ENCODE peak calls at places on chromosomes 12 and 14, in six cellular contexts. One of them, this sample, is unnamed.

GRCh38 chr12:49806877-49807276 is 21.3 kb downstream of the NCKAP5L start:
- DNase-seq in hepatocyte: no peak
- DNase-seq in aorta: no peak
- DNase-seq in colonic mucosa: no peak
- DNase-seq in ovary: peak; percentile 8
- DNase-seq in neural progenitor cell: no peak
- DNase-seq in this sample: no peak

GRCh38 chr14:73663548-73664212 is 18.9 kb downstream of the DNAL1 start:
- DNase-seq in hepatocyte: no peak
- DNase-seq in aorta: no peak
- DNase-seq in colonic mucosa: no peak
- DNase-seq in ovary: no peak
- DNase-seq in neural progenitor cell: no peak
- DNase-seq in this sample: no peak

GRCh38 chr12:86663691-86664090 is 407.5 kb upstream of the MGAT4C start:
- DNase-seq in hepatocyte: no peak
- DNase-seq in aorta: no peak
- DNase-seq in colonic mucosa: no peak
- DNase-seq in ovary: no peak
- DNase-seq in neural progenitor cell: no peak
- DNase-seq in this sample: no peak

GRCh38 chr12:120230326-120230973 is 29.5 kb upstream of the RPLP0 start:
- DNase-seq in hepatocyte: peak; percentile 94
- DNase-seq in aorta: peak; percentile 80
- DNase-seq in colonic mucosa: peak; percentile 63
- DNase-seq in ovary: peak; percentile 53
- DNase-seq in neural progenitor cell: peak; percentile 94
- DNase-seq in this sample: peak; percentile 72

GRCh38 chr12:64036414-64036813 is 185.7 kb downstream of the KICS2 start:
- DNase-seq in hepatocyte: no peak
- DNase-seq in aorta: no peak
- DNase-seq in colonic mucosa: no peak
- DNase-seq in ovary: no peak
- DNase-seq in neural progenitor cell: no peak
- DNase-seq in this sample: no peak

GRCh38 chr12:98817779-98818178 is 172.7 kb downstream of the APAF1 start:
- DNase-seq in hepatocyte: no peak
- DNase-seq in aorta: no peak
- DNase-seq in colonic mucosa: no peak
- DNase-seq in ovary: no peak
- DNase-seq in neural progenitor cell: no peak
- DNase-seq in this sample: no peak

GRCh38 chr12:50246873-50247612 is 36.3 kb downstream of the LIMA1 start:
- DNase-seq in hepatocyte: peak; percentile 65
- DNase-seq in aorta: peak; percentile 93
- DNase-seq in colonic mucosa: peak; percentile 92
- DNase-seq in ovary: no peak
- DNase-seq in neural progenitor cell: no peak
- DNase-seq in this sample: no peak

GRCh38 chr14:32934891-32935633 is 3.6 kb upstream of the NPAS3 start:
- DNase-seq in hepatocyte: no peak
- DNase-seq in aorta: no peak
- DNase-seq in colonic mucosa: no peak
- DNase-seq in ovary: peak; percentile 28
- DNase-seq in neural progenitor cell: peak; percentile 57
- DNase-seq in this sample: no peak

GRCh38 chr12:67651380-67651695 is 2.8 kb downstream of the DYRK2 start:
- DNase-seq in hepatocyte: peak; percentile 23
- DNase-seq in aorta: no peak
- DNase-seq in colonic mucosa: peak; percentile 33
- DNase-seq in ovary: no peak
- DNase-seq in neural progenitor cell: peak; percentile 10
- DNase-seq in this sample: no peak

GRCh38 chr14:70919774-70920173 is 12.5 kb downstream of the PCNX1 start:
- DNase-seq in hepatocyte: no peak
- DNase-seq in aorta: no peak
- DNase-seq in colonic mucosa: no peak
- DNase-seq in ovary: no peak
- DNase-seq in neural progenitor cell: no peak
- DNase-seq in this sample: no peak

GRCh38 chr14:36134026-36134425 is 42.5 kb downstream of the PTCSC3 start:
- DNase-seq in hepatocyte: no peak
- DNase-seq in aorta: no peak
- DNase-seq in colonic mucosa: no peak
- DNase-seq in ovary: no peak
- DNase-seq in neural progenitor cell: no peak
- DNase-seq in this sample: no peak

GRCh38 chr14:89870335-89870734 is 84.2 kb downstream of the EFCAB11 start:
- DNase-seq in hepatocyte: no peak
- DNase-seq in aorta: no peak
- DNase-seq in colonic mucosa: no peak
- DNase-seq in ovary: no peak
- DNase-seq in neural progenitor cell: no peak
- DNase-seq in this sample: no peak

GRCh38 chr12:56677680-56678079 is 10.4 kb downstream of the PTGES3 start:
- DNase-seq in hepatocyte: no peak
- DNase-seq in aorta: no peak
- DNase-seq in colonic mucosa: no peak
- DNase-seq in ovary: no peak
- DNase-seq in neural progenitor cell: no peak
- DNase-seq in this sample: no peak

GRCh38 chr12:75933136-75933535 is 98.4 kb downstream of the PHLDA1 start:
- DNase-seq in hepatocyte: peak; percentile 40
- DNase-seq in aorta: no peak
- DNase-seq in colonic mucosa: no peak
- DNase-seq in ovary: no peak
- DNase-seq in neural progenitor cell: no peak
- DNase-seq in this sample: no peak

GRCh38 chr12:45658066-45658465 is 71.4 kb upstream of the ARID2 start:
- DNase-seq in hepatocyte: no peak
- DNase-seq in aorta: no peak
- DNase-seq in colonic mucosa: no peak
- DNase-seq in ovary: no peak
- DNase-seq in neural progenitor cell: no peak
- DNase-seq in this sample: no peak

GRCh38 chr14:105588236-105588860 is 62.0 kb downstream of the TMEM121 start:
- DNase-seq in hepatocyte: no peak
- DNase-seq in aorta: no peak
- DNase-seq in colonic mucosa: no peak
- DNase-seq in ovary: peak; percentile 3
- DNase-seq in neural progenitor cell: no peak
- DNase-seq in this sample: peak; percentile 60

DNA sequence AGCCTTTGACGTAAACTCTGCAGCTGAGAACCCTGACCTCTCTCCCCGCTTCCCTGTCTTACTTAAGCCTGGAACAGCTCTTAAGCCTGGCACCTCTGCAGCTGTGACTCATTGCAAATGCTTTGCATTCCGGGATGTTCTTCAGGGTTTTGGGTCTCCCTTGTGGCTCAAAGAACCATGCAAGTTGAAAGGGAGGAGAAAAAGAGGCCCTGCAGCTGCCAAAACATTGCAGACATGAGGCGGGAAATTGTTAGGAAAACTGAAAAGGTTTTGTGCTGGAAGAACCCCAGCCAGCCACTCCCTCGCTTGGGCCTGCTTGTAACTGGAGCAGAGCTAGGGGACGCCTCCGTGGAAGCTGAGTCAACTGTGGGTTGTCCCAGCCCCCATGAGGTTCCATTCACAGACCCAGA is 60.2 kb upstream of the FERMT2 start:
- DNase-seq in hepatocyte: peak; percentile 69
- DNase-seq in aorta: peak; percentile 86
- DNase-seq in colonic mucosa: peak; percentile 31
- DNase-seq in ovary: peak; percentile 80
- DNase-seq in neural progenitor cell: peak; percentile 65
- DNase-seq in this sample: no peak
- H3K27ac ChIP-seq in hepatocyte: peak overlapping the region; percentile 81
- H3K27ac ChIP-seq in aorta: no peak overlapping the region
- H3K27ac ChIP-seq in colonic mucosa: peak overlapping the region; percentile 9
- H3K27ac ChIP-seq in ovary: peak overlapping the region; percentile 68
- H3K27ac ChIP-seq in neural progenitor cell: peak overlapping the region; percentile 19
- H3K27ac ChIP-seq in this sample: peak overlapping the region; percentile 13

GRCh38 chr12:132318135-132318534 is 11.3 kb downstream of the GALNT9 start:
- DNase-seq in hepatocyte: no peak
- DNase-seq in aorta: peak; percentile 8
- DNase-seq in colonic mucosa: no peak
- DNase-seq in ovary: no peak
- DNase-seq in neural progenitor cell: no peak
- DNase-seq in this sample: no peak
- H3K4me3 ChIP-seq in hepatocyte: no peak overlapping the region
- H3K4me3 ChIP-seq in aorta: no peak overlapping the region
- H3K4me3 ChIP-seq in colonic mucosa: no peak overlapping the region
- H3K4me3 ChIP-seq in ovary: no peak overlapping the region
- H3K4me3 ChIP-seq in neural progenitor cell: no peak overlapping the region
- H3K4me3 ChIP-seq in this sample: no peak overlapping the region

DNA sequence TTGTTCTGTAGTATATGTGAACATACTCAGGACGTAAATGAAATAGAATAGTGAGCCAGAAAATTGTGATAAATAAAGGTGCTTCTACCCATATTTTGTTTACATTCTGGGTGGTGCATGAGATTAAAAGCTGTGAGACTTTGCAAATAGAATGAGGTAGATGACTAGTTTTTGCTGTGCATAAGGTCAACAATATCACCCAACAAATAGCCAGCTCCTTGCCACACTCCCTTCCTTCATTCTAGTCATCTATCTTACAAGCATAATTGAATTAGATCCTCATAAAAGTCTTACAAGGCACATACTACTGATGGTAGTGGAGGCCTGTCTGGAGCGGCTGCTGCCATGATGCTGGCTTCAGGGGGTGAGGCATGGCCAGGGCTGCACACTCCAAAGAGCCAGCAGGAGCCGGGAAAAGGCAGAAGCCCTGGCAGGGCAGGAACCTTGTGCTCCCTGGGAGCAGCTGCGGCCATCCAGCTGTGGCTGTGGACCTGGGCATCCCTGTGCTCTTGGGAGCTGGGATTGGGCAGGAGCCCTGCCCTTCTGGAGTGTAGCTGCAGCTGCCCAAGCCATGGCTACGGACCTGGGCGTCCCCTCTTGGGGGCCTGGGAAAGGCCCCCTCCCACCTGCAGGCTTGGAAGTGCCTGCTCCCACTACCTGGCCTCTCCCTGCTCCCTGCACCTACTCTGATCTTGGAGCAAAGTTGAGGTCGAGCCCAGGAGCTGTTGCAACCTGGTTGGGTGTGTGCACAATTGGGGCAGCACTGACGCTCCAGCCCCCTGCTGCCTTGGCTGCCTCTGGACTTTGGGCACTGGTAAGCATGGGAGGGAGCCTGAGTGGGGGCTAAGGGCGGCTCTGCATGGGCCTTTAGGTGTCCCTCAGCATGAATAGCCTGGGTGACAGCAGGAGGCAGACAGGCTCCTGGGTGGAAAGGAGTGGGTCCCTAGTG is 112.8 kb downstream of the DACT1 start:
- DNase-seq in hepatocyte: no peak
- DNase-seq in aorta: no peak
- DNase-seq in colonic mucosa: peak; percentile 38
- DNase-seq in ovary: no peak
- DNase-seq in neural progenitor cell: no peak
- DNase-seq in this sample: peak; percentile 61
- H3K27ac ChIP-seq in hepatocyte: no peak overlapping the region
- H3K27ac ChIP-seq in aorta: no peak overlapping the region
- H3K27ac ChIP-seq in colonic mucosa: peak overlapping the region; percentile 82
- H3K27ac ChIP-seq in ovary: no peak overlapping the region
- H3K27ac ChIP-seq in neural progenitor cell: no peak overlapping the region
- H3K27ac ChIP-seq in this sample: no peak overlapping the region

GRCh38 chr12:43336962-43337555 is 214.9 kb downstream of the ADAMTS20 start:
- DNase-seq in hepatocyte: peak; percentile 21
- DNase-seq in aorta: no peak
- DNase-seq in colonic mucosa: no peak
- DNase-seq in ovary: no peak
- DNase-seq in neural progenitor cell: peak; percentile 33
- DNase-seq in this sample: no peak

GRCh38 chr12:43333650-43334043 is 218.4 kb downstream of the ADAMTS20 start:
- DNase-seq in hepatocyte: no peak
- DNase-seq in aorta: no peak
- DNase-seq in colonic mucosa: no peak
- DNase-seq in ovary: no peak
- DNase-seq in neural progenitor cell: no peak
- DNase-seq in this sample: no peak

GRCh38 chr12:43329381-43329780 is 222.6 kb downstream of the ADAMTS20 start:
- DNase-seq in hepatocyte: no peak
- DNase-seq in aorta: no peak
- DNase-seq in colonic mucosa: no peak
- DNase-seq in ovary: no peak
- DNase-seq in neural progenitor cell: no peak
- DNase-seq in this sample: no peak

GRCh38 chr12:43331935-43332334 is 220.1 kb downstream of the ADAMTS20 start:
- DNase-seq in hepatocyte: no peak
- DNase-seq in aorta: no peak
- DNase-seq in colonic mucosa: no peak
- DNase-seq in ovary: no peak
- DNase-seq in neural progenitor cell: no peak
- DNase-seq in this sample: no peak

GRCh38 chr12:43332977-43333649 is 218.9 kb downstream of the ADAMTS20 start:
- DNase-seq in hepatocyte: peak; percentile 63
- DNase-seq in aorta: no peak
- DNase-seq in colonic mucosa: no peak
- DNase-seq in ovary: no peak
- DNase-seq in neural progenitor cell: no peak
- DNase-seq in this sample: no peak
- H3K4me3 ChIP-seq in hepatocyte: no peak overlapping the region
- H3K4me3 ChIP-seq in aorta: no peak overlapping the region
- H3K4me3 ChIP-seq in colonic mucosa: no peak overlapping the region
- H3K4me3 ChIP-seq in ovary: no peak overlapping the region
- H3K4me3 ChIP-seq in neural progenitor cell: no peak overlapping the region
- H3K4me3 ChIP-seq in this sample: no peak overlapping the region

DNA sequence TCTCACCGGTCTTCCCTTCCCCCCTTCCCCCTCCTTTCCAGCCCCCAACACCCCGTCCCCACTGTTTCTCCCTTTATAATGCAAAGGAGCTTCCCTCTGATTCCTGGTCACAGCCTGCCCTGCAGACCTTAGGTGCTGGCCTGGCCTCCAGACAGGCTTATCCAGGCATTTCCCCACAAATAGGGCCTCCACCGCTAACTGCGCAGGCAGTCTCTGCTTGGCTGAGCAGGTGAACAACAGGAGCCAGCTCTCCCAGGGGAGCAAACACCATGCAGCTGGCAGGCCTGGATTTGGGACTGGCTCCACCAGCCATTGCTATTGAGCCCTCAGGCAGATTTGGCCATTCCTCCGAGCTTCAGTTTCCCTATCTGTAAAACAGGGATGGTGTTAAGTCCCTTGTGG is 46.0 kb downstream of the SMIM41 start:
- DNase-seq in hepatocyte: no peak
- DNase-seq in aorta: no peak
- DNase-seq in colonic mucosa: no peak
- DNase-seq in ovary: no peak
- DNase-seq in neural progenitor cell: peak; percentile 56
- DNase-seq in this sample: no peak
- H3K27ac ChIP-seq in hepatocyte: no peak overlapping the region
- H3K27ac ChIP-seq in aorta: no peak overlapping the region
- H3K27ac ChIP-seq in colonic mucosa: no peak overlapping the region
- H3K27ac ChIP-seq in ovary: no peak overlapping the region
- H3K27ac ChIP-seq in neural progenitor cell: no peak overlapping the region
- H3K27ac ChIP-seq in this sample: peak overlapping the region; percentile 81

GRCh38 chr12:111747333-111747732 is 19.4 kb upstream of the ALDH2 start:
- DNase-seq in hepatocyte: no peak
- DNase-seq in aorta: no peak
- DNase-seq in colonic mucosa: no peak
- DNase-seq in ovary: no peak
- DNase-seq in neural progenitor cell: peak; percentile 28
- DNase-seq in this sample: no peak
- H3K4me3 ChIP-seq in hepatocyte: no peak overlapping the region
- H3K4me3 ChIP-seq in aorta: no peak overlapping the region
- H3K4me3 ChIP-seq in colonic mucosa: no peak overlapping the region
- H3K4me3 ChIP-seq in ovary: no peak overlapping the region
- H3K4me3 ChIP-seq in neural progenitor cell: no peak overlapping the region
- H3K4me3 ChIP-seq in this sample: no peak overlapping the region

This sample was measured in upper lobe of left lung.